ENCODE peak calls at places on chromosomes 13 and 19, in seven cellular contexts. S, M, J, A, G, U and F are unnamed samples.
A peak's percentile ranks its signal among the peaks of the same experiment; 100 is the strongest.

GRCh38 chr13:41401371-41401770 is 56.0 kb upstream of the RGCC start:
- DNase-seq in S (no peak), M (no peak), U (no peak), A (no peak), G (no peak), J (no peak), F (no peak)

GRCh38 chr13:74129500-74130144 is 4.6 kb downstream of the KLF12 start:
- DNase-seq in M (no peak), A (no peak), U (no peak), J (no peak), G (peak; percentile 55), S (no peak), F (no peak)

GRCh38 chr13:77779461-77780272 is 82.2 kb downstream of the SLAIN1 start:
- DNase-seq in M (peak; percentile 82), A (peak; percentile 48), G (peak; percentile 14), S (peak; percentile 32), J (no peak), U (no peak), F (peak; percentile 9)

GRCh38 chr19:38731654-38732301 is 12.5 kb downstream of the CAPN12 start:
- DNase-seq in S (no peak), J (no peak), M (peak; percentile 58), U (no peak), G (no peak), A (peak; percentile 74), F (no peak)

GRCh38 chr13:87234981-87235380 is 436.2 kb upstream of the SLITRK5 start:
- DNase-seq in U (no peak), J (no peak), G (no peak), A (no peak), M (no peak), S (peak; percentile 80), F (no peak)

GRCh38 chr19:42634409-42635232 is 39.9 kb upstream of the CEACAM8 start:
- DNase-seq in A (no peak), G (no peak), S (no peak), U (no peak), M (peak; percentile 8), J (no peak), F (peak; percentile 46)

GRCh38 chr13:39684531-39685137 is 29.2 kb downstream of the COG6 start:
- DNase-seq in M (peak; percentile 28), J (no peak), G (peak; percentile 24), U (no peak), S (peak; percentile 22), A (no peak), F (no peak)

GRCh38 chr13:25232937-25233515 is 54.3 kb downstream of the MTMR6 start:
- DNase-seq in S (peak; percentile 20), A (no peak), J (no peak), G (no peak), U (no peak), M (peak; percentile 6), F (peak; percentile 35)

GRCh38 chr13:67518785-67519184 is 288.6 kb upstream of the PCDH9 start:
- DNase-seq in M (no peak), J (no peak), S (no peak), U (no peak), G (no peak), A (no peak), F (no peak)

GRCh38 chr19:56987184-56987583 is 132.6 kb upstream of the USP29 start:
- DNase-seq in A (no peak), G (no peak), S (no peak), U (no peak), M (no peak), J (no peak), F (no peak)

GRCh38 chr19:33638167-33639033 is 16.6 kb downstream of the CHST8 start:
- DNase-seq in S (no peak), J (no peak), U (no peak), A (peak; percentile 19), M (no peak), G (no peak), F (no peak)

GRCh38 chr19:54616840-54617560 is 13.3 kb upstream of the LILRB1 start:
- DNase-seq in G (no peak), M (no peak), A (peak; percentile 61), S (no peak), U (no peak), J (no peak), F (no peak)

GRCh38 chr19:2164020-2164988 is 571 bp downstream of the DOT1L start:
- DNase-seq in A (no peak), U (no peak), M (no peak), S (no peak), J (peak; percentile 25), G (peak; percentile 31), F (no peak)

GRCh38 chr13:34967851-34968562 is 25.9 kb downstream of the NBEA start:
- DNase-seq in S (peak; percentile 42), M (peak; percentile 90), G (no peak), U (no peak), J (no peak), A (no peak), F (no peak)